ENCODE peak calls at places on chromosomes 6 and 20, in seven cellular contexts. W, F, D, J, C, E and M are unnamed samples.

GRCh38 chr6:101876431-101876830 is 482.9 kb downstream of the GRIK2 start:
- DNase-seq in W (no peak), F (no peak), D (no peak), J (no peak), C (no peak), E (no peak), M (no peak)

GRCh38 chr6:170374571-170375444 is 68.2 kb downstream of the FAM120B start:
- DNase-seq in W (no peak), F (no peak), D (peak; percentile 12), J (peak; percentile 10), C (no peak), E (no peak), M (no peak)

GRCh38 chr6:108008363-108008762 is 50.4 kb upstream of the SEC63 start:
- DNase-seq in W (no peak), F (no peak), D (no peak), J (no peak), C (no peak), E (no peak), M (no peak)

GRCh38 chr6:44655368-44656342 is 268.1 kb downstream of the CDC5L start:
- DNase-seq in W (peak; percentile 70), F (peak; percentile 60), D (peak; percentile 28), J (peak; percentile 68), C (peak; percentile 76), E (peak; percentile 80), M (peak; percentile 90)

GRCh38 chr6:56927538-56928453 is 27.1 kb upstream of the BEND6 start:
- DNase-seq in W (no peak), F (no peak), D (peak; percentile 34), J (peak; percentile 24), C (no peak), E (no peak), M (no peak)

GRCh38 chr20:50496773-50497375 is 13.3 kb upstream of the PTPN1 start:
- DNase-seq in W (no peak), F (no peak), D (no peak), J (no peak), C (no peak), E (no peak), M (no peak)

GRCh38 chr6:114367315-114367961 is 24.6 kb upstream of the HS3ST5 start:
- DNase-seq in W (no peak), F (no peak), D (no peak), J (no peak), C (no peak), E (no peak), M (no peak)

GRCh38 chr6:12229332-12229731 is 60.8 kb upstream of the EDN1 start:
- DNase-seq in W (no peak), F (no peak), D (no peak), J (no peak), C (no peak), E (no peak), M (no peak)

GRCh38 chr6:87909849-87910248 is 137.8 kb upstream of the SPACA1 start:
- DNase-seq in W (no peak), F (no peak), D (peak; percentile 61), J (peak; percentile 46), C (no peak), E (no peak), M (no peak)

GRCh38 chr6:19837511-19838441 is 606 bp downstream of the ID4 start:
- DNase-seq in W (no peak), F (no peak), D (peak; percentile 38), J (peak; percentile 28), C (peak; percentile 48), E (peak; percentile 64), M (no peak)

DNA sequence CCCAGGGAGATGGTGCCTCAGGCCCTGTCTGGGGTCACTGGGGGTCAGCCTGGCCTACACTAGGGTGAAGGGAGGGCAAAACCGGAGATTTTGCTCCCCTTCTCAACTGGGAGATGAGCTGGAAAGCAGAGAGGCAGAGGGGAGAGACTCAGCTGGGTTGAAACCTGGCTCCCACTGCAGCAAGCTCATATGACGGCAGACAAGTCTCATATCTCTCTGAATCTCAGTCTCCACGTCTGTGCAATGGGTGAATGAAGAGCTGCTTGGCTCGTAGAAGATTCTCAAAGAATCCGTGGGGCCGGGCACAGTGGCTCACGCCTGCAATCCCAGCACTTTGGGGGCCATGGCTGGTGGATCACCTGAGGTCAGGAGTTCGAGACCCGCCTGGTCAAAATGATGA is 11.6 kb upstream of the BAK1 start:
- DNase-seq in W (no peak), F (no peak), D (no peak), J (no peak), C (no peak), E (no peak), M (no peak)
- H3K4me1 ChIP-seq in W (peaks cover 12% of the 10 kb centered on the region), F (peaks cover 5% of the 10 kb centered on the region), D (peaks cover 15% of the 10 kb centered on the region), J (peaks cover 17% of the 10 kb centered on the region), C (peaks cover 28% of the 10 kb centered on the region), E (peaks cover 40% of the 10 kb centered on the region), M (peaks cover 20% of the 10 kb centered on the region)

GRCh38 chr6:137877113-137877512 is 10.1 kb downstream of the TNFAIP3 start:
- DNase-seq in W (no peak), F (peak; percentile 2), D (no peak), J (no peak), C (no peak), E (no peak), M (no peak)
- H3K4me1 ChIP-seq in W (peaks cover 40% of the 10 kb centered on the region), F (peaks cover 26% of the 10 kb centered on the region), D (peaks cover 6% of the 10 kb centered on the region), J (peaks cover 12% of the 10 kb centered on the region), C (peaks cover 17% of the 10 kb centered on the region), E (peaks cover 50% of the 10 kb centered on the region), M (peaks cover 100% of the 10 kb centered on the region)

DNA sequence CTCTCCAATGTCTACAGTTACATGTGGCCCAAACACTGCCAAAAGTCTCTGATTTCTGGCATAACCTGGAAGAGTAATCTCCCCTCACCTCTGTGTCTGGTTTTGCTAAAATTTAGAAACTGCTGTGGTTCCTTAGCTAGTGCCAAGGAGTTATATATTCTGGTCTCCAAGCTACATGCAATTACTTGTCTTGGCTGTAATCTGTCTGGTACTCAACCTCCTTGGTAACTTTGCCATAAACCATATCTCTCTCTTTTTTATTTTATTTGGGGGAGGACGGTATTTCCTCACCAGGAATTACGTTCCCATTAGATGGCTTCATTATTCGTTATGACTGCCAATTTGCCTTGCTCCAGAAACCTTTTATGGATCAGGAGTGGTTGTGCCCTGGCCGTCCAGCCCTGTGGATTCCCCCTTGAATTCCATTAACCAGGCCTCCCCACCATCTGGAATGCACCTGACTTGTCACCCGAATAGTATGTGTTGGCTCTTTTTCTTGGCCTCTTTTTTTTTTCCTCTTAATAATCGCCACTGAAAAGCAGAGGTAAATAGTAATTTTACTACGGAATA is 400.0 kb downstream of the CD83 start:
- DNase-seq in W (no peak), F (no peak), D (no peak), J (no peak), C (no peak), E (no peak), M (no peak)
- H3K4me1 ChIP-seq in W (no peaks in the 10 kb centered on the region), F (no peaks in the 10 kb centered on the region), D (no peaks in the 10 kb centered on the region), J (no peaks in the 10 kb centered on the region), C (no peaks in the 10 kb centered on the region), E (no peaks in the 10 kb centered on the region), M (no peaks in the 10 kb centered on the region)

DNA sequence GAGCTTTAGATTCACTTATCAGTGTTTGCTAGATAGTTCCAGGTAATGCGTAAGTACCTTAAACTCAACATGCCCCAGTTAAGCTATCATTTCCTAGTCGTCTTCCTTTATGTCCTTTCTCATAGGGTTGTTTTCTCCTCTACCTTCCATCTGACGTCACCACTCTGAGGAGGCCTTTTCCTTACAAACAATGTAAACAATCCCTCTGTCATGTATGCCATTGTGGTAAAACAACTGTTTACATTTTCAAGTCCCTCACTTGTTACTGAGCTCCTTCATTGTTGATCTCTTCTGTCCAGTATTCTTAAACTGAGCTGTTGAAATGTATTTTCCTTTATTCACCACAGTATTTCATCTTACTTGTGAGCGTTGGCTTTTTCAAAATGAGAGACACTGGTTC is 45.4 kb upstream of the PLCG1 start:
- DNase-seq in W (no peak), F (no peak), D (peak; percentile 81), J (peak; percentile 54), C (no peak), E (no peak), M (no peak)
- H3K4me1 ChIP-seq in W (peaks cover 5% of the 10 kb centered on the region), F (no peaks in the 10 kb centered on the region), D (peaks cover 14% of the 10 kb centered on the region), J (no peaks in the 10 kb centered on the region), C (no peaks in the 10 kb centered on the region), E (peaks cover 8% of the 10 kb centered on the region), M (peaks cover 7% of the 10 kb centered on the region)

DNA sequence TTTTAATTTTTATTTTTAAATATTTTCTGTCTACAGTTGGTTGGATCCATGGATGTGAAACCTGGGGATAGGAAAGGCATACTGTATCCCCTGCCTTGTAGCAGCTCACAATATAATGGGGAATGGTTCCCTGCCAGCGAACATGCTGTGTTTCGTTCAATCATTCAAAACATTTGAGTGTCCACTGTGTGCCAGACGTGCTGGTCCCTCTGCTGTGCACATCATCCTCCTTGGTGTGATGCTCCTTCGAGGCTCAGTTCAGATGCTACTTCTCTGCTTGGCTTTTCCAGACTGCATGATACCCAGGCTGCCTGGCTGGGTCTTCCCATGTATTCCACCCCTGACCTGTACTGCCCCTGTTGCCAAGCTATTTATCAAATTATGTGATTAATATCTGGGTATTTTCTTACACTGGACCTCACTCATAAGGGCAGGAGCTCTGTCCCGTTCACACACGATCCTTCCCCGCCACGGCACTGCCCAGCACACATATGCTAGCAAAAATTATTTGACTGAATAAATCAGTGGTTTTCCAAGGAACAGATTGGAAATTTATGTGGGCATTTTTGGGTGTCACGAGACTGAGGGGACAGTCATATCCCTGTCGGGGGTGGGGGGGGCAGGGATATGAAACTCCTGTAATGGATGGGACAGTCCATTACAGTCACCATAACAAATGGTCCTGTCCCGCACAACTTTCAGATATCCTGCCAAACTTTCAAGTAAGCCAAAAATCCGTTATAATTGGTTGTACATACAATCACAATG is 4.9 kb downstream of the SDCBP2 start:
- DNase-seq in W (no peak), F (no peak), D (no peak), J (no peak), C (no peak), E (no peak), M (peak; percentile 64)
- H3K4me1 ChIP-seq in W (peaks cover 26% of the 10 kb centered on the region), F (peaks cover 18% of the 10 kb centered on the region), D (peaks cover 38% of the 10 kb centered on the region), J (peaks cover 37% of the 10 kb centered on the region), C (peaks cover 57% of the 10 kb centered on the region), E (peaks cover 54% of the 10 kb centered on the region), M (peaks cover 38% of the 10 kb centered on the region)

GRCh38 chr6:168078199-168078942 is 641 bp downstream of the FRMD1 start:
- DNase-seq in W (no peak), F (no peak), D (no peak), J (no peak), C (no peak), E (no peak), M (no peak)
- H3K4me1 ChIP-seq in W (no peaks in the 10 kb centered on the region), F (no peaks in the 10 kb centered on the region), D (no peaks in the 10 kb centered on the region), J (no peaks in the 10 kb centered on the region), C (peaks cover 8% of the 10 kb centered on the region), E (no peaks in the 10 kb centered on the region), M (peaks cover 25% of the 10 kb centered on the region)

GRCh38 chr20:57175397-57176010 is 90.9 kb downstream of the BMP7 start:
- DNase-seq in W (no peak), F (no peak), D (no peak), J (no peak), C (no peak), E (no peak), M (no peak)

GRCh38 chr20:57173986-57174385 is 92.5 kb downstream of the BMP7 start:
- DNase-seq in W (no peak), F (no peak), D (no peak), J (no peak), C (no peak), E (no peak), M (no peak)

GRCh38 chr20:57170343-57170742 is 96.1 kb downstream of the BMP7 start:
- DNase-seq in W (no peak), F (no peak), D (no peak), J (no peak), C (no peak), E (no peak), M (peak; percentile 24)

GRCh38 chr20:57174737-57175136 is 91.7 kb downstream of the BMP7 start:
- DNase-seq in W (no peak), F (no peak), D (no peak), J (no peak), C (no peak), E (no peak), M (no peak)

GRCh38 chr20:57173041-57173440 is 93.4 kb downstream of the BMP7 start:
- DNase-seq in W (no peak), F (no peak), D (no peak), J (no peak), C (no peak), E (no peak), M (no peak)
- H3K4me1 ChIP-seq in W (no peaks in the 10 kb centered on the region), F (no peaks in the 10 kb centered on the region), D (no peaks in the 10 kb centered on the region), J (no peaks in the 10 kb centered on the region), C (no peaks in the 10 kb centered on the region), E (no peaks in the 10 kb centered on the region), M (no peaks in the 10 kb centered on the region)